ENCODE peak calls at places on chromosome 19, in eight cellular contexts. Y is right lobe of liver, A is endothelial cell of umbilical vein, E is colonic mucosa, U is fibroblast of lung, S is heart left ventricle, J is body of pancreas, K is IMR-90. V is an unnamed sample. For H3K27me3, the result is how much of the 10 kb centered on the place peaks cover.

GRCh38 chr19:33809960-33810359 is 13.3 kb downstream of the KCTD15 start:
- DNase-seq in S (no peak), U (peak), K (peak), Y (no peak), A (peak), J (no peak), E (no peak), V (no peak)

GRCh38 chr19:46303702-46304397 is 7.0 kb downstream of the HIF3A start:
- DNase-seq in E (peak), A (no peak), J (peak), U (peak), S (peak), Y (peak), K (no peak), V (peak)

GRCh38 chr19:46288896-46289588 is 7.8 kb upstream of the HIF3A start:
- DNase-seq in A (peak), S (peak), Y (no peak), K (peak), U (peak), J (no peak), E (no peak), V (no peak)

GRCh38 chr19:17834350-17835181 is 13.2 kb downstream of the JAK3 start:
- DNase-seq in E (no peak), A (no peak), K (no peak), S (no peak), Y (no peak), J (no peak), U (no peak), V (no peak)

GRCh38 chr19:58483776-58484175 is 7.6 kb downstream of the ZNF446 start:
- DNase-seq in S (no peak), U (no peak), Y (no peak), K (peak), A (no peak), J (no peak), E (no peak), V (no peak)

GRCh38 chr19:48372904-48373303 is 8.7 kb downstream of the SYNGR4 start:
- DNase-seq in K (no peak), U (no peak), S (no peak), E (peak), J (peak), Y (no peak), A (no peak), V (no peak)

GRCh38 chr19:51948979-51949378 is 21.7 kb downstream of the ZNF613 start:
- DNase-seq in Y (no peak), A (no peak), E (no peak), K (peak), J (peak), U (peak), S (peak), V (no peak)

GRCh38 chr19:45547965-45548609 is 36.5 kb downstream of the OPA3 start:
- DNase-seq in A (no peak), S (no peak), Y (no peak), J (no peak), E (peak), U (peak), K (peak), V (no peak)

DNA sequence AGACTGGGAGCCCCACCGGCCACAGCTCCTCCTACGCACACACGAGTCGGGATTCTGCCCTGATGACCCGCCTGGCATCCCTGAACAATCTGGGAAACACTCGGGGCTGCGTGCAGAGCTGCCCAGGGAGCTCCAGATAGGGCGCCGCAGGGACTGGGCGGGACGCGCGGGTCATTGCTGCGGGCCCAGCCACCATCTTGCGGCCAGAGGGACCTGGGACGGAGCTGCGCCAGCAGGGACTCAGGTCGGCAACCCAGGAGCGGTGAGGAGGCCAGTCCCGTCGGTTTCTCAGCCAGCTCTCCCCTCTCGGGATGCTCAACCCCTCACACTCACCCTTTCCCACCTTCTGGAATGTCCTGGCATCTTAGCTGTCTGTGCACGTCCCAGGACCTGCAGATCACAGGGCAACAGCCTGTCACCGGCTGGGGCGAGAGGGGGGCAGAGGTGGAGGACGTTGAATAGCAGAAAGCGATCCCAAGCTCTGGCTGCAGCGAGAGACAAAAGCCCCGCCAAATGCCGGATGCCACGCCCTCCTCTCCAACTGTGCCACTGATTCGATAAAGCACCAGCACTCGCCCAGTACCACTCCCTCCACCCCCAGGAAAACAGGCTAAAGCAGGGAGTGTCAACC is 20.4 kb upstream of the ZNF91 start:
- DNase-seq in S (peak), A (no peak), J (peak), Y (no peak), K (no peak), U (no peak), E (peak), V (no peak)
- H3K27ac ChIP-seq in S (no peak), A (no peak), J (no peak), Y (no peak), K (no peak), U (no peak), E (peak), V (no peak)

GRCh38 chr19:1758231-1758577 is 4.9 kb downstream of the ONECUT3 start:
- DNase-seq in A (no peak), E (no peak), Y (no peak), U (no peak), J (no peak), S (no peak), K (no peak), V (no peak)
- H3K27me3 ChIP-seq in A (half or more), E (half or more), Y (under half), U (half or more), J (under half), S (half or more), K (half or more), V (half or more)

GRCh38 chr19:50870417-50871089 is 2.7 kb upstream of the KLK2 start:
- DNase-seq in J (peak), S (no peak), Y (no peak), A (no peak), K (peak), E (no peak), U (no peak), V (no peak)
- TF ChIP-seq CTCF in J (peak), S (no peak), Y (no peak), A (peak), K (no peak), E (no peak), U (no peak), V (no peak)

DNA sequence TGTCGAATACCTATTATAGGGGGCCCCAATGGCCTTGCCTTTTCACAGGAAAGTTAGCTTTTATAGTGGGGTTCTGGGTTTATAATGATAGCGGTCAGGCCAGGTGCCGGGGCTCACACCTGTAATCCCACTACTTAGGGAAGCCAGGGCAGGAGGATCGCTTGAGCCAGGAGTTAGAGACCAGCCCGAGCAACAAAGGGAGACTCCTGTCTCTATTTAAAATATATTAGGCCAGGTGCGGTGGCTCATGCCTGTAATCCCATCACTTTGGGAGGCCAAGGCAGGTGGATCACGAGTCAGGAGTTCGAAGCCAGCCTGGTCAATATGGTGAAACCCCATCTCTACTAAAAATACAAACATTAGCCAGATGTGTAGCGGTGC is 7.3 kb downstream of the RPS11 start:
- DNase-seq in Y (no peak), U (no peak), J (no peak), E (no peak), K (no peak), A (no peak), S (no peak), V (no peak)
- H3K27ac ChIP-seq in Y (no peak), U (no peak), J (no peak), E (no peak), K (peak), A (no peak), S (no peak), V (peak)

GRCh38 chr19:35842666-35843272 is 9.5 kb downstream of the NPHS1 start:
- DNase-seq in J (no peak), S (no peak), A (no peak), K (no peak), E (no peak), Y (no peak), U (no peak), V (no peak)
- H3K27me3 ChIP-seq in J (under half), S (half or more), A (under half), K (under half), E (under half), Y (under half), U (under half), V (under half)